ENCODE peak calls at places on chromosomes 3 and 15, in eight cellular contexts. B is A549, X is mucosa of descending colon, L is left lung, T is left ventricle myocardium inferior, O is brain microvascular endothelial cell, M is cardiac muscle cell, Y is OCI-LY7. K is an unnamed sample.

GRCh38 chr3:190883141-190883540 is 20.6 kb upstream of the GMNC start:
- DNase-seq in B (no peak), X (no peak), L (no peak), T (no peak), O (no peak), M (no peak), Y (no peak), K (no peak)

GRCh38 chr3:119326976-119327375 is 32.8 kb downstream of the ARHGAP31 start:
- DNase-seq in B (no peak), X (no peak), L (no peak), T (no peak), O (no peak), M (no peak), Y (no peak), K (no peak)

GRCh38 chr15:75655911-75656310 is 8.2 kb downstream of the SNX33 start:
- DNase-seq in B (no peak), X (no peak), L (no peak), T (no peak), O (no peak), M (no peak), Y (no peak), K (no peak)

GRCh38 chr3:104909721-104910120 is 457.0 kb upstream of the ALCAM start:
- DNase-seq in B (no peak), X (no peak), L (no peak), T (no peak), O (peak), M (no peak), Y (no peak), K (no peak)

GRCh38 chr3:50673937-50674336 is 790 bp upstream of the DOCK3 start:
- DNase-seq in B (no peak), X (no peak), L (no peak), T (no peak), O (no peak), M (no peak), Y (no peak), K (no peak)

GRCh38 chr3:10244004-10244403 is 4.3 kb upstream of the TATDN2 start:
- DNase-seq in B (no peak), X (no peak), L (no peak), T (no peak), O (no peak), M (no peak), Y (no peak), K (no peak)

GRCh38 chr3:124791639-124792111 is 61.4 kb downstream of the UMPS start:
- DNase-seq in B (no peak), X (no peak), L (peak), T (peak), O (peak), M (no peak), Y (no peak), K (peak)

GRCh38 chr3:177210744-177211502 is 13.6 kb upstream of the TBL1XR1 start:
- DNase-seq in B (no peak), X (no peak), L (no peak), T (no peak), O (no peak), M (no peak), Y (no peak), K (no peak)

GRCh38 chr3:178325330-178325729 is 210.9 kb upstream of the KCNMB2 start:
- DNase-seq in B (no peak), X (no peak), L (no peak), T (no peak), O (no peak), M (no peak), Y (no peak), K (peak)

GRCh38 chr3:110384601-110385000 is 687.0 kb upstream of the NECTIN3 start:
- DNase-seq in B (no peak), X (no peak), L (no peak), T (no peak), O (peak), M (no peak), Y (no peak), K (peak)

GRCh38 chr3:159305017-159305416 is 503.2 kb downstream of the MFSD1 start:
- DNase-seq in B (no peak), X (no peak), L (no peak), T (no peak), O (no peak), M (no peak), Y (no peak), K (no peak)
- H3K4me3 ChIP-seq in B (no peak), X (no peak), L (no peak), T (no peak), O (no peak), M (no peak), Y (no peak), K (no peak)

GRCh38 chr15:77546870-77547269 is 85.8 kb downstream of the LINGO1 start:
- DNase-seq in B (no peak), X (no peak), L (no peak), T (no peak), O (no peak), M (no peak), Y (no peak), K (no peak)
- TF ChIP-seq CTCF in B (no peak), X (no peak), L (no peak), T (no peak), O (no peak), M (no peak), Y (no peak), K (no peak)

GRCh38 chr3:132311860-132312259 is 5.3 kb upstream of the ACP3 start:
- DNase-seq in B (no peak), X (no peak), L (no peak), T (no peak), O (no peak), M (no peak), Y (no peak), K (no peak)

GRCh38 chr3:132321321-132321720 is 4.1 kb downstream of the ACP3 start:
- DNase-seq in B (no peak), X (no peak), L (no peak), T (no peak), O (no peak), M (no peak), Y (no peak), K (no peak)

GRCh38 chr3:132315851-132316250 is 1.4 kb upstream of the ACP3 start:
- DNase-seq in B (no peak), X (no peak), L (no peak), T (no peak), O (no peak), M (no peak), Y (no peak), K (no peak)

GRCh38 chr3:132318451-132318850 is 1.2 kb downstream of the ACP3 start:
- DNase-seq in B (no peak), X (no peak), L (no peak), T (no peak), O (no peak), M (no peak), Y (no peak), K (no peak)

DNA sequence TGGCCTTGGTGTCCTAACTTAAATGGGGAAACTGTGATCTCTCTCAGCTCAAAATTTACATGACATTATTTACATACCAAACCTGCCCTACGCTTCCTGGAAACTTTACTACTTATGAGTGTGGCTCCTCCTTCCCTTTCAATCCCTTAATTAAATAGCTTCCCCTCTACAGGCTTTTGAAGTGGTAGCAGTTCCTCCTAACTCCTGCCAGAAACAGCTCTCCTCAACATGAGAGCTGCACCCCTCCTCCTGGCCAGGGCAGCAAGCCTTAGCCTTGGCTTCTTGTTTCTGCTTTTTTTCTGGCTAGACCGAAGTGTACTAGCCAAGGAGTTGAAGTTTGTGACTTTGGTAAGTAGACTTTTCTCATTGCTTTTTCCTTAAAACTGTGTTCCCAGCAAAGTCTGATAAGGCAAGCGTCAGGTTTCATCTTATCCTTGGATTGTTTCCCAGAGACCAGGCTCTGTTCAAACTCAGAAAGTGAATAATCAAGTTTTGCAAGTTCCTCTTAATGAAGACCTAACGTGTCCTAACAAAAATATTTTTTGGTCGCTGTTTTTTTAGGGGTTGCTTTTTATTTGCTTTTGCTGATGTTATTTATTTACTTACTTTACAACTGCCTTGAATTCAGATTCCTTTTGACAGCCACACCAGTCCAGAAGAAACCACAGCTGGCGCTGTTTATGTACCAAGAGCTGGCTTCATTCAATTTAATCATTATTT is at the start of gene ACP3:
- DNase-seq in B (no peak), X (no peak), L (peak), T (peak), O (peak), M (peak), Y (peak), K (peak)
- H3K4me3 ChIP-seq in B (no peak), X (no peak), L (peak), T (peak), O (no peak), M (peak), Y (peak), K (no peak)

GRCh38 chr15:74320358-74321247 is 46.8 kb downstream of the CYP11A1 start:
- DNase-seq in B (peak), X (no peak), L (no peak), T (peak), O (peak), M (peak), Y (peak), K (no peak)
- TF ChIP-seq CTCF in B (peak), X (no peak), L (peak), T (peak), O (peak), M (peak), Y (peak), K (peak)

K was measured in AG09309.